ENCODE peak calls at places on chromosomes 3 and 15, in six cellular contexts. One of them, this sample, is unnamed.

GRCh38 chr3:113948015-113948917 is 453 bp downstream of the ZDHHC23 start:
- DNase-seq in HepG2: peak; percentile 25
- DNase-seq in heart right ventricle: peak; percentile 11
- DNase-seq in dermis microvascular lymphatic vessel endothelial cell: peak; percentile 7
- DNase-seq in stimulated activated CD8-positive, alpha-beta memory T cell treated with anti-CD3 and anti-CD28 coated beads, Interleukin-7, amount 100 ng/mL, for 1 hour: no peak
- DNase-seq in lower leg skin: peak; percentile 87
- DNase-seq in this sample: no peak

GRCh38 chr15:49847937-49848823 is 227.3 kb downstream of the DTWD1 start:
- DNase-seq in HepG2: no peak
- DNase-seq in heart right ventricle: no peak
- DNase-seq in dermis microvascular lymphatic vessel endothelial cell: no peak
- DNase-seq in stimulated activated CD8-positive, alpha-beta memory T cell treated with anti-CD3 and anti-CD28 coated beads, Interleukin-7, amount 100 ng/mL, for 1 hour: no peak
- DNase-seq in lower leg skin: no peak
- DNase-seq in this sample: no peak

GRCh38 chr3:134308350-134308891 is 57.8 kb upstream of the RYK start:
- DNase-seq in HepG2: peak; percentile 74
- DNase-seq in heart right ventricle: peak; percentile 81
- DNase-seq in dermis microvascular lymphatic vessel endothelial cell: peak; percentile 72
- DNase-seq in stimulated activated CD8-positive, alpha-beta memory T cell treated with anti-CD3 and anti-CD28 coated beads, Interleukin-7, amount 100 ng/mL, for 1 hour: peak; percentile 53
- DNase-seq in lower leg skin: peak; percentile 98
- DNase-seq in this sample: peak; percentile 76

GRCh38 chr3:150760431-150761200 is 2.4 kb downstream of the SIAH2 start:
- DNase-seq in HepG2: no peak
- DNase-seq in heart right ventricle: no peak
- DNase-seq in dermis microvascular lymphatic vessel endothelial cell: no peak
- DNase-seq in stimulated activated CD8-positive, alpha-beta memory T cell treated with anti-CD3 and anti-CD28 coated beads, Interleukin-7, amount 100 ng/mL, for 1 hour: no peak
- DNase-seq in lower leg skin: no peak
- DNase-seq in this sample: no peak

GRCh38 chr3:46215810-46216414 is 7.8 kb upstream of the CCR1 start:
- DNase-seq in HepG2: peak; percentile 35
- DNase-seq in heart right ventricle: no peak
- DNase-seq in dermis microvascular lymphatic vessel endothelial cell: no peak
- DNase-seq in stimulated activated CD8-positive, alpha-beta memory T cell treated with anti-CD3 and anti-CD28 coated beads, Interleukin-7, amount 100 ng/mL, for 1 hour: no peak
- DNase-seq in lower leg skin: no peak
- DNase-seq in this sample: no peak

GRCh38 chr3:177742273-177742672 is 545.0 kb upstream of the TBL1XR1 start:
- DNase-seq in HepG2: no peak
- DNase-seq in heart right ventricle: no peak
- DNase-seq in dermis microvascular lymphatic vessel endothelial cell: no peak
- DNase-seq in stimulated activated CD8-positive, alpha-beta memory T cell treated with anti-CD3 and anti-CD28 coated beads, Interleukin-7, amount 100 ng/mL, for 1 hour: no peak
- DNase-seq in lower leg skin: no peak
- DNase-seq in this sample: no peak

GRCh38 chr3:133295199-133295901 is 104.5 kb upstream of the BFSP2 start:
- DNase-seq in HepG2: no peak
- DNase-seq in heart right ventricle: no peak
- DNase-seq in dermis microvascular lymphatic vessel endothelial cell: peak; percentile 38
- DNase-seq in stimulated activated CD8-positive, alpha-beta memory T cell treated with anti-CD3 and anti-CD28 coated beads, Interleukin-7, amount 100 ng/mL, for 1 hour: no peak
- DNase-seq in lower leg skin: no peak
- DNase-seq in this sample: no peak

GRCh38 chr3:41159581-41160189 is 39.6 kb upstream of the CTNNB1 start:
- DNase-seq in HepG2: no peak
- DNase-seq in heart right ventricle: no peak
- DNase-seq in dermis microvascular lymphatic vessel endothelial cell: no peak
- DNase-seq in stimulated activated CD8-positive, alpha-beta memory T cell treated with anti-CD3 and anti-CD28 coated beads, Interleukin-7, amount 100 ng/mL, for 1 hour: no peak
- DNase-seq in lower leg skin: no peak
- DNase-seq in this sample: no peak

GRCh38 chr3:123920383-123920782 is 36.3 kb upstream of the MYLK start:
- DNase-seq in HepG2: no peak
- DNase-seq in heart right ventricle: no peak
- DNase-seq in dermis microvascular lymphatic vessel endothelial cell: no peak
- DNase-seq in stimulated activated CD8-positive, alpha-beta memory T cell treated with anti-CD3 and anti-CD28 coated beads, Interleukin-7, amount 100 ng/mL, for 1 hour: no peak
- DNase-seq in lower leg skin: no peak
- DNase-seq in this sample: no peak

GRCh38 chr3:42229942-42230688 is 35.9 kb downstream of the CCK start:
- DNase-seq in HepG2: peak; percentile 50
- DNase-seq in heart right ventricle: no peak
- DNase-seq in dermis microvascular lymphatic vessel endothelial cell: peak; percentile 52
- DNase-seq in stimulated activated CD8-positive, alpha-beta memory T cell treated with anti-CD3 and anti-CD28 coated beads, Interleukin-7, amount 100 ng/mL, for 1 hour: no peak
- DNase-seq in lower leg skin: no peak
- DNase-seq in this sample: no peak

GRCh38 chr3:40043444-40043755 is 234.0 kb downstream of the MYRIP start:
- DNase-seq in HepG2: no peak
- DNase-seq in heart right ventricle: no peak
- DNase-seq in dermis microvascular lymphatic vessel endothelial cell: peak; percentile 86
- DNase-seq in stimulated activated CD8-positive, alpha-beta memory T cell treated with anti-CD3 and anti-CD28 coated beads, Interleukin-7, amount 100 ng/mL, for 1 hour: no peak
- DNase-seq in lower leg skin: no peak
- DNase-seq in this sample: no peak

GRCh38 chr3:106640353-106640752 is 736.9 kb upstream of the CCDC54 start:
- DNase-seq in HepG2: no peak
- DNase-seq in heart right ventricle: no peak
- DNase-seq in dermis microvascular lymphatic vessel endothelial cell: no peak
- DNase-seq in stimulated activated CD8-positive, alpha-beta memory T cell treated with anti-CD3 and anti-CD28 coated beads, Interleukin-7, amount 100 ng/mL, for 1 hour: no peak
- DNase-seq in lower leg skin: no peak
- DNase-seq in this sample: no peak

GRCh38 chr3:98962189-98962930 is 60.9 kb upstream of the DCBLD2 start:
- DNase-seq in HepG2: peak; percentile 52
- DNase-seq in heart right ventricle: no peak
- DNase-seq in dermis microvascular lymphatic vessel endothelial cell: peak; percentile 48
- DNase-seq in stimulated activated CD8-positive, alpha-beta memory T cell treated with anti-CD3 and anti-CD28 coated beads, Interleukin-7, amount 100 ng/mL, for 1 hour: no peak
- DNase-seq in lower leg skin: no peak
- DNase-seq in this sample: no peak

GRCh38 chr15:69031013-69032001 is 16.8 kb downstream of the NOX5 start:
- DNase-seq in HepG2: no peak
- DNase-seq in heart right ventricle: peak; percentile 19
- DNase-seq in dermis microvascular lymphatic vessel endothelial cell: peak; percentile 45
- DNase-seq in stimulated activated CD8-positive, alpha-beta memory T cell treated with anti-CD3 and anti-CD28 coated beads, Interleukin-7, amount 100 ng/mL, for 1 hour: peak; percentile 6
- DNase-seq in lower leg skin: no peak
- DNase-seq in this sample: no peak

GRCh38 chr3:23580337-23580736 is 225.4 kb upstream of the UBE2E1 start:
- DNase-seq in HepG2: no peak
- DNase-seq in heart right ventricle: no peak
- DNase-seq in dermis microvascular lymphatic vessel endothelial cell: no peak
- DNase-seq in stimulated activated CD8-positive, alpha-beta memory T cell treated with anti-CD3 and anti-CD28 coated beads, Interleukin-7, amount 100 ng/mL, for 1 hour: no peak
- DNase-seq in lower leg skin: no peak
- DNase-seq in this sample: no peak

GRCh38 chr3:13018039-13018431 is 55.2 kb downstream of the IQSEC1 start:
- DNase-seq in HepG2: no peak
- DNase-seq in heart right ventricle: no peak
- DNase-seq in dermis microvascular lymphatic vessel endothelial cell: peak; percentile 32
- DNase-seq in stimulated activated CD8-positive, alpha-beta memory T cell treated with anti-CD3 and anti-CD28 coated beads, Interleukin-7, amount 100 ng/mL, for 1 hour: no peak
- DNase-seq in lower leg skin: no peak
- DNase-seq in this sample: no peak

GRCh38 chr3:124383051-124383450 is 347.2 kb upstream of the UMPS start:
- DNase-seq in HepG2: no peak
- DNase-seq in heart right ventricle: no peak
- DNase-seq in dermis microvascular lymphatic vessel endothelial cell: no peak
- DNase-seq in stimulated activated CD8-positive, alpha-beta memory T cell treated with anti-CD3 and anti-CD28 coated beads, Interleukin-7, amount 100 ng/mL, for 1 hour: no peak
- DNase-seq in lower leg skin: no peak
- DNase-seq in this sample: no peak

GRCh38 chr3:109532257-109533216 is 195.2 kb upstream of the DPPA4 start:
- DNase-seq in HepG2: peak; percentile 35
- DNase-seq in heart right ventricle: no peak
- DNase-seq in dermis microvascular lymphatic vessel endothelial cell: peak; percentile 50
- DNase-seq in stimulated activated CD8-positive, alpha-beta memory T cell treated with anti-CD3 and anti-CD28 coated beads, Interleukin-7, amount 100 ng/mL, for 1 hour: no peak
- DNase-seq in lower leg skin: no peak
- DNase-seq in this sample: peak; percentile 18

GRCh38 chr3:158953131-158953530 is 151.3 kb downstream of the MFSD1 start:
- DNase-seq in HepG2: no peak
- DNase-seq in heart right ventricle: no peak
- DNase-seq in dermis microvascular lymphatic vessel endothelial cell: no peak
- DNase-seq in stimulated activated CD8-positive, alpha-beta memory T cell treated with anti-CD3 and anti-CD28 coated beads, Interleukin-7, amount 100 ng/mL, for 1 hour: no peak
- DNase-seq in lower leg skin: no peak
- DNase-seq in this sample: no peak

GRCh38 chr3:195226900-195227447 is 44.0 kb downstream of the XXYLT1 start:
- DNase-seq in HepG2: peak; percentile 22
- DNase-seq in heart right ventricle: no peak
- DNase-seq in dermis microvascular lymphatic vessel endothelial cell: peak; percentile 62
- DNase-seq in stimulated activated CD8-positive, alpha-beta memory T cell treated with anti-CD3 and anti-CD28 coated beads, Interleukin-7, amount 100 ng/mL, for 1 hour: no peak
- DNase-seq in lower leg skin: peak; percentile 81
- DNase-seq in this sample: no peak

GRCh38 chr3:127172670-127173515 is 20.0 kb upstream of the PRR23E start:
- DNase-seq in HepG2: no peak
- DNase-seq in heart right ventricle: no peak
- DNase-seq in dermis microvascular lymphatic vessel endothelial cell: peak; percentile 33
- DNase-seq in stimulated activated CD8-positive, alpha-beta memory T cell treated with anti-CD3 and anti-CD28 coated beads, Interleukin-7, amount 100 ng/mL, for 1 hour: no peak
- DNase-seq in lower leg skin: peak; percentile 84
- DNase-seq in this sample: no peak

GRCh38 chr3:127409421-127410136 is 121.7 kb upstream of the PRR20G start:
- DNase-seq in HepG2: no peak
- DNase-seq in heart right ventricle: peak; percentile 2
- DNase-seq in dermis microvascular lymphatic vessel endothelial cell: no peak
- DNase-seq in stimulated activated CD8-positive, alpha-beta memory T cell treated with anti-CD3 and anti-CD28 coated beads, Interleukin-7, amount 100 ng/mL, for 1 hour: no peak
- DNase-seq in lower leg skin: peak; percentile 48
- DNase-seq in this sample: no peak

GRCh38 chr3:120524171-120524923 is 71.8 kb upstream of the NDUFB4 start:
- DNase-seq in HepG2: no peak
- DNase-seq in heart right ventricle: no peak
- DNase-seq in dermis microvascular lymphatic vessel endothelial cell: no peak
- DNase-seq in stimulated activated CD8-positive, alpha-beta memory T cell treated with anti-CD3 and anti-CD28 coated beads, Interleukin-7, amount 100 ng/mL, for 1 hour: no peak
- DNase-seq in lower leg skin: no peak
- DNase-seq in this sample: no peak

GRCh38 chr3:86967062-86967461 is 23.9 kb downstream of the VGLL3 start:
- DNase-seq in HepG2: no peak
- DNase-seq in heart right ventricle: no peak
- DNase-seq in dermis microvascular lymphatic vessel endothelial cell: no peak
- DNase-seq in stimulated activated CD8-positive, alpha-beta memory T cell treated with anti-CD3 and anti-CD28 coated beads, Interleukin-7, amount 100 ng/mL, for 1 hour: no peak
- DNase-seq in lower leg skin: no peak
- DNase-seq in this sample: no peak

GRCh38 chr3:61894988-61895935 is 333.9 kb downstream of the PTPRG start:
- DNase-seq in HepG2: peak; percentile 12
- DNase-seq in heart right ventricle: peak; percentile 85
- DNase-seq in dermis microvascular lymphatic vessel endothelial cell: peak; percentile 92
- DNase-seq in stimulated activated CD8-positive, alpha-beta memory T cell treated with anti-CD3 and anti-CD28 coated beads, Interleukin-7, amount 100 ng/mL, for 1 hour: peak; percentile 22
- DNase-seq in lower leg skin: peak; percentile 87
- DNase-seq in this sample: no peak

GRCh38 chr3:56089739-56090138 is 378.5 kb downstream of the ERC2 start:
- DNase-seq in HepG2: no peak
- DNase-seq in heart right ventricle: no peak
- DNase-seq in dermis microvascular lymphatic vessel endothelial cell: no peak
- DNase-seq in stimulated activated CD8-positive, alpha-beta memory T cell treated with anti-CD3 and anti-CD28 coated beads, Interleukin-7, amount 100 ng/mL, for 1 hour: no peak
- DNase-seq in lower leg skin: no peak
- DNase-seq in this sample: no peak